ENCODE peak calls at places on chromosome 5, in eight cellular contexts. T, Z, U, C, X, E, Y and L are unnamed samples.
A peak's percentile ranks its signal among the peaks of the same experiment; 100 is the strongest.

GRCh38 chr5:555058-555623 is 30.9 kb upstream of the SLC9A3 start:
- DNase-seq in T (no peak), Z (peak; percentile 39), U (no peak), C (no peak), X (no peak), E (no peak), Y (no peak), L (no peak)

GRCh38 chr5:140821375-140822280 is at the start of gene PCDHA5:
- DNase-seq in T (no peak), Z (peak; percentile 73), U (no peak), C (no peak), X (no peak), E (no peak), Y (no peak), L (no peak)

GRCh38 chr5:25544652-25545249 is 900.0 kb upstream of the CDH10 start:
- DNase-seq in T (no peak), Z (peak; percentile 73), U (no peak), C (no peak), X (peak; percentile 58), E (no peak), Y (no peak), L (no peak)

GRCh38 chr5:89932771-89933181 is 476.8 kb downstream of the CETN3 start:
- DNase-seq in T (no peak), Z (no peak), U (no peak), C (no peak), X (no peak), E (no peak), Y (no peak), L (no peak)

GRCh38 chr5:1378866-1379659 is 34.2 kb upstream of the CLPTM1L start:
- DNase-seq in T (no peak), Z (no peak), U (no peak), C (no peak), X (no peak), E (no peak), Y (no peak), L (no peak)

GRCh38 chr5:73321757-73322452 is 126.7 kb downstream of the FOXD1 start:
- DNase-seq in T (peak; percentile 74), Z (no peak), U (no peak), C (no peak), X (peak; percentile 60), E (no peak), Y (no peak), L (peak; percentile 74)

GRCh38 chr5:42811591-42812392 is at the start of gene SELENOP:
- DNase-seq in T (no peak), Z (peak; percentile 23), U (no peak), C (no peak), X (peak; percentile 92), E (peak; percentile 76), Y (no peak), L (peak; percentile 2)

GRCh38 chr5:54254482-54255198 is 55.7 kb downstream of the ARL15 start:
- DNase-seq in T (no peak), Z (peak; percentile 6), U (no peak), C (no peak), X (no peak), E (no peak), Y (no peak), L (no peak)

GRCh38 chr5:180441577-180441976 is 52.6 kb upstream of the CNOT6 start:
- DNase-seq in T (no peak), Z (peak; percentile 87), U (no peak), C (no peak), X (no peak), E (no peak), Y (no peak), L (no peak)

GRCh38 chr5:177984565-177985166 is 11.4 kb downstream of the PROP1 start:
- DNase-seq in T (no peak), Z (no peak), U (no peak), C (no peak), X (no peak), E (no peak), Y (no peak), L (no peak)

GRCh38 chr5:124210106-124210918 is 536.1 kb downstream of the ZNF608 start:
- DNase-seq in T (no peak), Z (no peak), U (no peak), C (no peak), X (no peak), E (no peak), Y (no peak), L (no peak)

GRCh38 chr5:112653638-112654037 is 84.0 kb upstream of the APC start:
- DNase-seq in T (no peak), Z (no peak), U (no peak), C (no peak), X (no peak), E (no peak), Y (no peak), L (peak; percentile 37)

GRCh38 chr5:99587983-99588382 is 659.2 kb upstream of the CHD1 start:
- DNase-seq in T (no peak), Z (no peak), U (no peak), C (no peak), X (no peak), E (no peak), Y (no peak), L (no peak)

GRCh38 chr5:140549237-140550144 is 2.0 kb downstream of the EIF4EBP3 start:
- DNase-seq in T (no peak), Z (no peak), U (no peak), C (no peak), X (peak; percentile 75), E (no peak), Y (no peak), L (no peak)

GRCh38 chr5:61603211-61603908 is 271.3 kb downstream of the ZSWIM6 start:
- DNase-seq in T (no peak), Z (peak; percentile 74), U (no peak), C (no peak), X (peak; percentile 17), E (peak; percentile 56), Y (no peak), L (no peak)

GRCh38 chr5:14946813-14947640 is 75.4 kb upstream of the ANKH start:
- DNase-seq in T (no peak), Z (peak; percentile 55), U (no peak), C (no peak), X (peak; percentile 13), E (no peak), Y (no peak), L (no peak)

GRCh38 chr5:57383093-57383861 is 99.3 kb downstream of the ACTBL2 start:
- DNase-seq in T (peak; percentile 70), Z (peak; percentile 85), U (no peak), C (no peak), X (peak; percentile 98), E (no peak), Y (no peak), L (peak; percentile 68)

GRCh38 chr5:77844408-77845272 is 68.5 kb upstream of the TBCA start:
- DNase-seq in T (no peak), Z (no peak), U (no peak), C (peak; percentile 29), X (peak; percentile 33), E (no peak), Y (no peak), L (no peak)

GRCh38 chr5:167639213-167639612 is 652.2 kb upstream of the WWC1 start:
- DNase-seq in T (no peak), Z (no peak), U (no peak), C (no peak), X (peak; percentile 61), E (no peak), Y (no peak), L (no peak)

GRCh38 chr5:53095931-53096525 is 13.5 kb downstream of the MOCS2 start:
- DNase-seq in T (no peak), Z (peak; percentile 69), U (peak; percentile 25), C (no peak), X (peak; percentile 70), E (peak; percentile 52), Y (peak; percentile 8), L (no peak)

GRCh38 chr5:159459132-159459627 is 128.9 kb upstream of the IL12B start:
- DNase-seq in T (no peak), Z (no peak), U (no peak), C (no peak), X (no peak), E (no peak), Y (no peak), L (no peak)

GRCh38 chr5:124661317-124662141 is 84.9 kb downstream of the ZNF608 start:
- DNase-seq in T (peak; percentile 56), Z (peak; percentile 97), U (no peak), C (no peak), X (peak; percentile 90), E (no peak), Y (no peak), L (peak; percentile 50)

GRCh38 chr5:75016896-75017295 is 35.5 kb downstream of the GCNT4 start:
- DNase-seq in T (no peak), Z (no peak), U (no peak), C (no peak), X (no peak), E (no peak), Y (no peak), L (no peak)

GRCh38 chr5:172159016-172159415 is 29.0 kb downstream of the STK10 start:
- DNase-seq in T (no peak), Z (no peak), U (no peak), C (no peak), X (no peak), E (no peak), Y (no peak), L (no peak)

GRCh38 chr5:133203317-133204305 is 151.8 kb downstream of the HSPA4 start:
- DNase-seq in T (no peak), Z (no peak), U (no peak), C (no peak), X (no peak), E (no peak), Y (no peak), L (no peak)

GRCh38 chr5:32136342-32136741 is 37.8 kb downstream of the GOLPH3 start:
- DNase-seq in T (no peak), Z (no peak), U (no peak), C (no peak), X (no peak), E (no peak), Y (no peak), L (no peak)

GRCh38 chr5:9066349-9066748 is 479.5 kb downstream of the SEMA5A start:
- DNase-seq in T (no peak), Z (no peak), U (no peak), C (no peak), X (no peak), E (no peak), Y (no peak), L (no peak)

GRCh38 chr5:78953092-78953800 is 31.9 kb downstream of the ARSB start:
- DNase-seq in T (no peak), Z (no peak), U (no peak), C (no peak), X (peak; percentile 9), E (no peak), Y (no peak), L (peak; percentile 64)

GRCh38 chr5:149367249-149367971 is 9.6 kb downstream of the PCYOX1L start:
- DNase-seq in T (peak; percentile 42), Z (peak; percentile 82), U (peak; percentile 26), C (peak; percentile 62), X (peak; percentile 82), E (no peak), Y (peak; percentile 80), L (no peak)

GRCh38 chr5:176490291-176490690 is 42.1 kb downstream of the FAF2 start:
- DNase-seq in T (no peak), Z (peak; percentile 65), U (no peak), C (no peak), X (no peak), E (no peak), Y (no peak), L (no peak)

GRCh38 chr5:20486826-20487225 is 498.8 kb upstream of the CDH18 start:
- DNase-seq in T (no peak), Z (no peak), U (no peak), C (no peak), X (no peak), E (no peak), Y (no peak), L (no peak)

GRCh38 chr5:95826949-95827595 is 4.5 kb upstream of the GLRX start:
- DNase-seq in T (no peak), Z (no peak), U (no peak), C (no peak), X (no peak), E (no peak), Y (no peak), L (no peak)